ENCODE peak calls at places on chromosomes 4 and X, in four cellular contexts. S is GM12864, I is psoas muscle, R is body of pancreas. O is an unnamed sample.

GRCh38 chrX:10529344-10529743 is 91.0 kb downstream of the MID1 start:
- DNase-seq in R (no peak), S (no peak), I (no peak), O (no peak)

GRCh38 chrX:154717824-154718223 is 33.1 kb downstream of the GAB3 start:
- DNase-seq in R (peak; percentile 17), S (no peak), I (no peak), O (no peak)

GRCh38 chrX:110509778-110510510 is 151.3 kb downstream of the RTL9 start:
- DNase-seq in I (no peak), S (no peak), R (no peak), O (no peak)

GRCh38 chr4:1053080-1053661 is 41.7 kb downstream of the FGFRL1 start:
- DNase-seq in R (no peak), I (no peak), S (no peak), O (no peak)

GRCh38 chr4:182913036-182913435 is 4.2 kb downstream of the DCTD start:
- DNase-seq in R (no peak), I (no peak), S (no peak), O (no peak)

GRCh38 chrX:85052207-85052606 is 48.5 kb downstream of the APOOL start:
- DNase-seq in R (no peak), I (no peak), S (no peak), O (no peak)

GRCh38 chrX:56031409-56031808 is 200.7 kb upstream of the KLF8 start:
- DNase-seq in I (no peak), R (no peak), S (no peak), O (no peak)

GRCh38 chrX:46400530-46400929 is 144.7 kb downstream of the ZNF674 start:
- DNase-seq in S (no peak), I (no peak), R (no peak), O (no peak)

GRCh38 chr4:158861281-158861680 is 92.5 kb downstream of the FNIP2 start:
- DNase-seq in I (no peak), R (no peak), S (no peak), O (no peak)

GRCh38 chr4:14375816-14376215 is 626.5 kb upstream of the CPEB2 start:
- DNase-seq in I (no peak), S (no peak), R (no peak), O (no peak)

GRCh38 chr4:126705271-126705670 is 927.5 kb upstream of the INTU start:
- DNase-seq in S (no peak), I (no peak), R (no peak), O (no peak)

GRCh38 chr4:174999407-174999806 is 81.2 kb downstream of the ADAM29 start:
- DNase-seq in I (no peak), R (no peak), S (no peak), O (no peak)

GRCh38 chr4:162497564-162498167 is 333.9 kb upstream of the FSTL5 start:
- DNase-seq in R (no peak), S (peak; percentile 2), I (no peak), O (no peak)

GRCh38 chr4:143458966-143459365 is 54.5 kb upstream of the SMARCA5 start:
- DNase-seq in S (no peak), R (no peak), I (no peak), O (no peak)

GRCh38 chr4:74426101-74426500 is 18.8 kb upstream of the AREG start:
- DNase-seq in R (no peak), I (no peak), S (no peak), O (no peak)

GRCh38 chrX:153511784-153512500 is 5.5 kb upstream of the ATP2B3 start:
- DNase-seq in S (no peak), I (no peak), R (no peak), O (no peak)

GRCh38 chrX:43655151-43655676 is 885 bp upstream of the MAOA start:
- DNase-seq in R (peak; percentile 50), I (peak; percentile 69), S (no peak), O (peak; percentile 25)

GRCh38 chr4:84258905-84259830 is 239.9 kb downstream of the NKX6-1 start:
- DNase-seq in I (peak; percentile 30), S (no peak), R (no peak), O (no peak)

GRCh38 chrX:107596651-107597050 is 31.7 kb upstream of the PRPS1 start:
- DNase-seq in R (no peak), S (no peak), I (no peak), O (no peak)

GRCh38 chr4:8745036-8745827 is 126.4 kb downstream of the HMX1 start:
- DNase-seq in I (peak; percentile 13), R (no peak), S (no peak), O (no peak)

GRCh38 chrX:5876984-5877655 is 351.5 kb downstream of the NLGN4X start:
- DNase-seq in S (no peak), I (no peak), R (peak; percentile 17), O (no peak)

GRCh38 chrX:9842541-9842940 is 56.3 kb downstream of the SHROOM2 start:
- DNase-seq in S (no peak), I (no peak), R (no peak), O (no peak)

GRCh38 chr4:2761035-2761923 is 5.1 kb upstream of the TNIP2 start:
- DNase-seq in R (peak; percentile 86), S (no peak), I (peak; percentile 35), O (peak; percentile 77)

GRCh38 chr4:38190717-38191178 is 230.6 kb downstream of the PTTG2 start:
- DNase-seq in I (peak; percentile 79), R (no peak), S (no peak), O (no peak)

GRCh38 chr4:141652161-141652778 is 15.9 kb downstream of the IL15 start:
- DNase-seq in S (no peak), I (no peak), R (no peak), O (peak; percentile 13)

GRCh38 chr4:39044947-39045734 is 12.9 kb upstream of the TMEM156 start:
- DNase-seq in I (peak; percentile 52), R (peak; percentile 37), S (no peak), O (no peak)